ENCODE peak calls at places on chromosomes 7 and 10, in ten cellular contexts. I is stimulated activated CD4-positive, alpha-beta T cell treated with anti-CD3 and anti-CD28 coated beads, Interleukin-1b, Interleukin-23, amount 100 ng/mL, for 24 hours; E is MCF 10A; P is CD8-positive, alpha-beta memory T cell; T is C1 segment of cervical spinal cord; X is nephron progenitor cell; C is activated T-helper 1 cell treated with Interleukin-2 at 50 U/mL for 16 hours; D is hepatic stellate cell; Z is GM23338; U is caudate nucleus. R is an unnamed sample.

GRCh38 chr10:30813872-30814471 is 184.4 kb upstream of the LYZL2 start:
- DNase-seq in T (no peak), P (no peak), U (no peak), X (no peak), I (no peak), C (no peak), D (peak; percentile 75), Z (no peak), E (peak; percentile 31), R (no peak)

GRCh38 chr7:8261711-8262695 is at the start of gene ICA1:
- DNase-seq in E (peak; percentile 66), T (no peak), D (peak; percentile 19), P (no peak), U (peak; percentile 54), Z (peak; percentile 89), C (no peak), X (peak; percentile 81), I (no peak), R (peak; percentile 85)

GRCh38 chr10:122019414-122019975 is 30.5 kb downstream of the TACC2 start:
- DNase-seq in X (peak; percentile 16), C (no peak), U (no peak), Z (peak; percentile 55), P (no peak), D (no peak), I (no peak), T (no peak), E (peak; percentile 81), R (no peak)

GRCh38 chr10:83522881-83523386 is 616.4 kb upstream of the GHITM start:
- DNase-seq in C (no peak), X (peak; percentile 4), E (no peak), T (no peak), I (no peak), P (no peak), Z (no peak), U (no peak), D (peak; percentile 44), R (no peak)

GRCh38 chr10:62911210-62911963 is 95.2 kb upstream of the EGR2 start:
- DNase-seq in E (no peak), P (no peak), X (no peak), I (no peak), D (no peak), U (no peak), T (no peak), C (no peak), Z (peak; percentile 77), R (no peak)

GRCh38 chr7:159296093-159296681 is 151.5 kb upstream of the VIPR2 start:
- DNase-seq in E (no peak), I (no peak), U (no peak), D (no peak), T (no peak), X (no peak), P (no peak), Z (no peak), C (no peak), R (no peak)

GRCh38 chr10:11018426-11018818 is 750 bp downstream of the CELF2 start:
- DNase-seq in D (no peak), I (no peak), P (no peak), C (no peak), Z (peak; percentile 21), X (peak; percentile 52), T (no peak), E (no peak), U (no peak), R (peak; percentile 41)

GRCh38 chr10:96995851-96996250 is 163.8 kb downstream of the LCOR start:
- DNase-seq in Z (no peak), X (no peak), C (no peak), D (no peak), P (no peak), U (no peak), T (no peak), I (no peak), E (no peak), R (no peak)

GRCh38 chr7:101347477-101347876 is 15.2 kb upstream of the COL26A1 start:
- DNase-seq in P (no peak), T (no peak), U (no peak), D (no peak), I (no peak), Z (no peak), E (no peak), X (no peak), C (no peak), R (no peak)

GRCh38 chr10:131196176-131196885 is 115.2 kb downstream of the TCERG1L start:
- DNase-seq in P (no peak), Z (no peak), I (no peak), C (no peak), E (no peak), D (no peak), U (no peak), T (no peak), X (no peak), R (no peak)

GRCh38 chr7:140625908-140626868 is 14.4 kb downstream of the DENND2A start:
- DNase-seq in E (peak; percentile 84), P (no peak), I (no peak), X (no peak), Z (peak; percentile 77), D (peak; percentile 71), U (peak; percentile 19), T (peak; percentile 60), C (no peak), R (peak; percentile 43)

GRCh38 chr10:101030492-101031127 is 319 bp downstream of the PDZD7 start:
- DNase-seq in C (no peak), I (no peak), X (no peak), P (no peak), E (no peak), T (no peak), U (no peak), Z (peak; percentile 57), D (no peak), R (no peak)

GRCh38 chr7:48035301-48035966 is at the start of gene C7orf57:
- DNase-seq in D (peak; percentile 98), C (peak; percentile 74), T (peak; percentile 81), X (peak; percentile 95), Z (peak; percentile 95), I (peak; percentile 72), U (peak; percentile 67), P (peak; percentile 73), E (peak; percentile 82), R (peak; percentile 95)

GRCh38 chr7:89003619-89003956 is 208.1 kb upstream of the TEX47 start:
- DNase-seq in P (no peak), T (no peak), Z (no peak), D (no peak), E (no peak), I (no peak), X (no peak), U (no peak), C (no peak), R (no peak)

GRCh38 chr7:151735854-151736402 is 141.0 kb downstream of the PRKAG2 start:
- DNase-seq in T (no peak), X (peak; percentile 54), E (no peak), P (no peak), C (no peak), D (no peak), Z (peak; percentile 48), U (no peak), I (no peak), R (no peak)

GRCh38 chr7:47280114-47280513 is 301.8 kb downstream of the TNS3 start:
- DNase-seq in X (no peak), I (no peak), P (no peak), E (no peak), U (no peak), C (no peak), D (no peak), Z (no peak), T (no peak), R (no peak)

GRCh38 chr7:105920766-105921165 is 42.3 kb upstream of the CDHR3 start:
- DNase-seq in E (no peak), D (no peak), X (no peak), Z (no peak), T (no peak), U (no peak), P (no peak), I (no peak), C (no peak), R (no peak)

GRCh38 chr10:55311823-55312431 is 510.9 kb upstream of the PCDH15 start:
- DNase-seq in Z (no peak), T (no peak), D (no peak), C (no peak), I (no peak), X (no peak), E (peak; percentile 7), P (no peak), U (no peak), R (no peak)

GRCh38 chr10:44066211-44066837 is 318.6 kb downstream of the CXCL12 start:
- DNase-seq in C (no peak), I (no peak), T (no peak), P (no peak), E (no peak), X (no peak), D (no peak), U (no peak), Z (no peak), R (no peak)

GRCh38 chr10:116115797-116116196 is 157.2 kb downstream of the GFRA1 start:
- DNase-seq in Z (no peak), E (no peak), T (no peak), X (no peak), P (no peak), C (no peak), U (no peak), D (no peak), I (no peak), R (no peak)

GRCh38 chr7:155093586-155093985 is 23.5 kb downstream of the HTR5A start:
- DNase-seq in X (no peak), E (no peak), Z (no peak), P (no peak), U (no peak), D (no peak), C (no peak), I (no peak), T (no peak), R (no peak)

GRCh38 chr10:10579709-10580108 is 438.0 kb upstream of the CELF2 start:
- DNase-seq in X (no peak), T (no peak), P (no peak), Z (no peak), U (no peak), D (no peak), C (no peak), I (no peak), E (no peak), R (no peak)

GRCh38 chr10:114856544-114857287 is 35.1 kb downstream of the FHIP2A start:
- DNase-seq in D (no peak), Z (no peak), E (peak; percentile 46), T (no peak), C (no peak), U (no peak), X (no peak), P (no peak), I (no peak), R (no peak)

GRCh38 chr10:31770307-31770902 is 158.2 kb downstream of the ARHGAP12 start:
- DNase-seq in T (no peak), C (peak; percentile 33), U (no peak), P (peak; percentile 35), Z (peak; percentile 58), E (peak; percentile 24), X (peak; percentile 45), I (no peak), D (no peak), R (peak; percentile 63)

GRCh38 chr7:140509789-140510188 is 30.5 kb upstream of the MKRN1 start:
- DNase-seq in C (no peak), I (no peak), T (no peak), E (no peak), P (no peak), Z (no peak), D (no peak), U (no peak), X (no peak), R (no peak)